ENCODE peak calls at places on chromosome X, in four cellular contexts. S is HepG2, R is K562, T is GM12878. W is an unnamed sample.

GRCh38 chrX:119885554-119886428 is 9.9 kb upstream of the AKAP14 start:
- DNase-seq in S (peak), R (peak), T (no peak), W (no peak)

GRCh38 chrX:129779747-129780146 is at the start of gene SASH3:
- DNase-seq in S (no peak), R (no peak), T (no peak), W (no peak)

GRCh38 chrX:138485767-138486166 is 225.8 kb downstream of the FGF13 start:
- DNase-seq in S (no peak), R (no peak), T (no peak), W (no peak)

GRCh38 chrX:122641826-122642225 is 542.3 kb upstream of the GRIA3 start:
- DNase-seq in S (no peak), R (no peak), T (no peak), W (no peak)

GRCh38 chrX:134797390-134797700 is 139.1 kb upstream of the PLAC1 start:
- DNase-seq in S (no peak), R (no peak), T (no peak), W (no peak)

GRCh38 chrX:9379697-9380551 is 84.9 kb upstream of the TBL1X start:
- DNase-seq in S (peak), R (no peak), T (no peak), W (no peak)

GRCh38 chrX:102138064-102138463 is 4.2 kb downstream of the TCEAL6 start:
- DNase-seq in S (no peak), R (no peak), T (no peak), W (no peak)

GRCh38 chrX:19616959-19617358 is 101.7 kb upstream of the MAP3K15 start:
- DNase-seq in S (no peak), R (no peak), T (no peak), W (no peak)

GRCh38 chrX:18895157-18895952 is 88.6 kb downstream of the PHKA2 start:
- DNase-seq in S (no peak), R (no peak), T (no peak), W (no peak)

GRCh38 chrX:23292979-23293651 is 41.5 kb upstream of the PTCHD1 start:
- DNase-seq in S (no peak), R (no peak), T (no peak), W (no peak)

GRCh38 chrX:129516402-129516801 is 6.9 kb downstream of the SMARCA1 start:
- DNase-seq in S (no peak), R (no peak), T (no peak), W (no peak)

GRCh38 chrX:138638996-138639395 is 72.5 kb downstream of the FGF13 start:
- DNase-seq in S (no peak), R (no peak), T (no peak), W (no peak)

GRCh38 chrX:104428231-104428630 is 137.8 kb upstream of the IL1RAPL2 start:
- DNase-seq in S (no peak), R (no peak), T (no peak), W (no peak)

GRCh38 chrX:108397627-108398392 is 40.4 kb downstream of the COL4A6 start:
- DNase-seq in S (no peak), R (no peak), T (no peak), W (no peak)

GRCh38 chrX:38717871-38718270 is 83.4 kb upstream of the MID1IP1 start:
- DNase-seq in S (peak), R (peak), T (no peak), W (peak)

GRCh38 chrX:13638826-13639225 is 14.1 kb upstream of the TCEANC start:
- DNase-seq in S (no peak), R (no peak), T (no peak), W (no peak)

GRCh38 chrX:154327026-154327820 is 31.6 kb downstream of the TKTL1 start:
- DNase-seq in S (no peak), R (no peak), T (no peak), W (no peak)

GRCh38 chrX:118802857-118803256 is 20.8 kb upstream of the ZCCHC12 start:
- DNase-seq in S (no peak), R (peak), T (no peak), W (no peak)

GRCh38 chrX:129642641-129643040 is 12.1 kb downstream of the APLN start:
- DNase-seq in S (no peak), R (peak), T (no peak), W (no peak)

GRCh38 chrX:134600714-134601113 is 57.6 kb downstream of the PLAC1 start:
- DNase-seq in S (no peak), R (no peak), T (no peak), W (no peak)

GRCh38 chrX:112734250-112734649 is 54.5 kb upstream of the LHFPL1 start:
- DNase-seq in S (no peak), R (no peak), T (no peak), W (no peak)

GRCh38 chrX:132876933-132877332 is 81.5 kb downstream of the HS6ST2 start:
- DNase-seq in S (no peak), R (no peak), T (no peak), W (no peak)

GRCh38 chrX:109040057-109040456 is 303.7 kb upstream of the IRS4 start:
- DNase-seq in S (no peak), R (no peak), T (no peak), W (no peak)

GRCh38 chrX:42149281-42149680 is 225.9 kb upstream of the CASK start:
- DNase-seq in S (no peak), R (no peak), T (no peak), W (no peak)

GRCh38 chrX:42140320-42140719 is 217.0 kb upstream of the CASK start:
- DNase-seq in S (no peak), R (no peak), T (no peak), W (no peak)

GRCh38 chrX:42149786-42150185 is 226.4 kb upstream of the CASK start:
- DNase-seq in S (no peak), R (no peak), T (no peak), W (no peak)

GRCh38 chrX:42143866-42144592 is 220.7 kb upstream of the CASK start:
- DNase-seq in S (no peak), R (peak), T (no peak), W (peak)
- TF ChIP-seq TARDBP in S (no peak), R (no peak), T (no peak), W (no peak)

GRCh38 chrX:39966186-39966585 is 131.6 kb downstream of the BCOR start:
- DNase-seq in S (no peak), R (no peak), T (no peak), W (no peak)

GRCh38 chrX:39969826-39970569 is 127.8 kb downstream of the BCOR start:
- DNase-seq in S (no peak), R (no peak), T (no peak), W (no peak)

GRCh38 chrX:39965051-39965573 is 132.6 kb downstream of the BCOR start:
- DNase-seq in S (no peak), R (no peak), T (no peak), W (no peak)

GRCh38 chrX:39969099-39969825 is 128.5 kb downstream of the BCOR start:
- DNase-seq in S (no peak), R (no peak), T (no peak), W (peak)

DNA sequence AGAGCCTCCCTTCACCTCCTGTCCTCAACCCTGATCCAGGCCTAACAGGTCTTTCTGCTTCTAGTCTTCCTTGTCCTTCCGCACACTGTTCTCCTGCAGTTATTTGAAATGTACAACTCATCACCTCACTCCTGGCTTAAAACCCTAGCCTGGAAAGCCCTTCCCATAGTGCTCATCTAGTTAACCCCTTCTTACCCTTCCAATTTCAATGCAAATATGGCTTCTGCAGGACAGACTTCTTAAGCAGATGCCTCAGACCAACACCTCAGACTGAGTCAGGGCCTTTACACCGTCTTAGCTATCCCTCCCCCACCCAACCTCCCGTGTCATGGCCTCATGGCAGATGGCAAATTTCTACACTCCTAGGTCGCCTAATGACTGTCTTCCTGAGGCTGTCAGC is 130.4 kb downstream of the BCOR start:
- DNase-seq in S (no peak), R (no peak), T (no peak), W (no peak)
- TF ChIP-seq BHLHE40 in S (no peak), R (no peak), T (no peak), W (no peak)

GRCh38 chrX:152907084-152907651 is 9.3 kb downstream of the ZNF185 start:
- DNase-seq in S (no peak), R (peak), T (no peak), W (no peak)
- TF ChIP-seq TARDBP in S (no peak), R (no peak), T (no peak), W (no peak)

GRCh38 chrX:110212299-110212698 is 105.6 kb downstream of the AMMECR1 start:
- DNase-seq in S (no peak), R (no peak), T (no peak), W (peak)

GRCh38 chrX:110216027-110216426 is 101.9 kb downstream of the AMMECR1 start:
- DNase-seq in S (no peak), R (no peak), T (no peak), W (no peak)

GRCh38 chrX:110214684-110215083 is 103.2 kb downstream of the AMMECR1 start:
- DNase-seq in S (no peak), R (no peak), T (no peak), W (no peak)

GRCh38 chrX:110213183-110213582 is 104.7 kb downstream of the AMMECR1 start:
- DNase-seq in S (no peak), R (no peak), T (no peak), W (no peak)

GRCh38 chrX:110215411-110215810 is 102.5 kb downstream of the AMMECR1 start:
- DNase-seq in S (no peak), R (no peak), T (no peak), W (no peak)
- TF ChIP-seq BHLHE40 in S (no peak), R (no peak), T (no peak), W (no peak)

DNA sequence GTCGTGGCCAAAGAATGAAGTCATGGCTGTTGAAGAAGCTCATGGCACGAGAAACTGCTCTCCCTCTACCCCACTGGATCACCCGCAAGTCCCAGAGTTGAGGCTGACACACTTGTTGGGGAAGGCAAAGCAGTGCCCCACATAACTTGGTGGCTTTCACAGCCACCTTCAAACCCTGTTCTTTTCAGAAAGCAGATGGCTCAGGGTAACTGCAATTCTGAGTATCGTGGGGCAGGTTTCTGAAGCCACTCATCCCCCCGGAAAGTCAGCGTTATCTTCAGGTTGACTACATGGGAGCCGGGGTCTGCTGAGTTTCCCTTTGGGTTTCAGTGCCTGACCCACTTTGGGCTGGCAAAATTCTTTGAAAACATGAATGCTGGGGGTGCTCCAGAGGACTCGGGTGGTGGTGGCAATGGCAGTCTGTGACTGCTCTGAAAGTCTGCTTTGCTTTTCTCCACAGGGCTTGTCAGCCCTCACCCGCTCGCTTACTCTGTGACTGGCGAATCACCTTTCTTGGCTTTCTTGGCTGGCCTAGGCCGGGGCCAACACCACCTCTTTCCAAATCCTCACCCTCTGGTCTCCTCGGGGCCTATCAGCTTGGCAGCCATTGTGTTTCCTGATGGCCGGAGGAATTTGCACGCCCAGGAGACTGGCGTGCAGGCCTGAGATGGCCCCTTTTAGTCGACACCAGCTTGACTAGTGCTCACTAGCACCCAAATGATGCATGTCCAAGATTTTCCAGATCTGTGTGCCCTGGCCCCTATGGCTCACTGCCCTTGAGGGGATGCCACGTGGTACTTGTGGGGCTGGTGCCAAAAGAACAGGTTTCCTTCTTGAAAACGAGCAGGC is 7.3 kb downstream of the PPP1R3F start:
- DNase-seq in S (no peak), R (no peak), T (no peak), W (no peak)
- TF ChIP-seq TARDBP in S (no peak), R (no peak), T (no peak), W (no peak)

GRCh38 chrX:45505214-45505613 is 304.5 kb upstream of the DIPK2B start:
- DNase-seq in S (no peak), R (no peak), T (no peak), W (no peak)
- TF ChIP-seq BHLHE40 in S (no peak), R (no peak), T (no peak), W (no peak)

DNA sequence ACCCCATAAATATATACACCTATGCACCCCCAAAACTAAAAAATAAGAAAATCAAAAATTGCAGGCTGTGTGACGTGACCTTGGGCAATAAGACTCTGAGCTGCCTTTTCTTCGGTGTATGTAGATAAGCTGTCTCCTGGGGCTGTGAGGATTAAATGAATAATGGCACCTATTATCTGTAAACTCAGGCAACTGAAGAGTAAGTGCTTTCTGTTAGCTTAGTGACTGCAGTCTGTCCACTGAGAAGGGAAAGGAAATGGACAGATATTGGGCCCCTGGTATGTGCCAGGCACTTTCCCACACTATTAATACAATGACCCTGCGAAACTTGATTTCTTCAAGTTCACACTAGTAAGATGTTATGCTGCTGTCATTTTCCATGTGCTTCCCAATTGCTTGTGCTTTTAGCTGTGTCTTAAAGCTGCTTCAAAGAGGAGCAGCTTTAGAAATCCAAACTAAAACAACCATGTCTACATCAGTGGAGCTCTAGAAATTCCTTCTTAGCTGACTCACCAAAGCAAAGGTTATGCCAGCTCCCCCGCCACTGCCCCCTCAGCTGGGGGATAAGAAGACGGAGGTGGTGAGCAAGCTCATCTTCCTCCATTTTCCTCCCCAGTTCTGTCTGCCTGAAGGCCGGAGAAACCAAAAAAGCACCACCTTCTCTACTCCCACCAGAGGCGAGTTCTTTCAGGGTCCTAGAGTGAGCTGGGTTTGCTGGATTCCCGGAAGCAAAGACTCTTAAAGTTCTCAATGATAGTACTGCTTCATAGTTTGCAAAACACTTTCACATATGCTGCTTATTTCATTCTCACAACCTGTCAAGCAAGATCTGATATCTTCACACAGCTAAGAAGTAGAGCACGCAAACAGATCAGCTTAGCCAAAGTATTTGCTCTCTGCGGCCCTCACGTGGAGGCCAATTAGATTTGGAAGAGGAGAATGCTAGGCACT is 8.8 kb upstream of the DGAT2L6 start:
- DNase-seq in S (peak), R (peak), T (no peak), W (peak)
- TF ChIP-seq TARDBP in S (no peak), R (no peak), T (no peak), W (no peak)